ENCODE peak calls at places on chromosome 9, in four cellular contexts. Z, H, Y and L are unnamed samples.

GRCh38 chr9:121360975-121361374 is 9.1 kb downstream of the STOM start:
- DNase-seq in Z (peak; percentile 92), H (peak; percentile 90), Y (no peak), L (peak; percentile 23)

GRCh38 chr9:115591584-115591984 is 473.6 kb upstream of the TNC start:
- DNase-seq in H (peak; percentile 98), Z (peak; percentile 100), Y (no peak), L (peak; percentile 98)

GRCh38 chr9:15401266-15401665 is 21.4 kb upstream of the SNAPC3 start:
- DNase-seq in H (peak; percentile 49), Y (no peak), Z (peak; percentile 32), L (no peak)

GRCh38 chr9:136370687-136371530 is 2.6 kb downstream of the CARD9 start:
- DNase-seq in H (no peak), Z (peak; percentile 59), Y (no peak), L (no peak)

GRCh38 chr9:136273921-136274785 is 28.5 kb upstream of the QSOX2 start:
- DNase-seq in Z (no peak), H (no peak), Y (no peak), L (no peak)

GRCh38 chr9:98317134-98317857 is 61.8 kb upstream of the TBC1D2 start:
- DNase-seq in H (peak; percentile 55), Z (peak; percentile 86), Y (no peak), L (peak; percentile 45)

GRCh38 chr9:110303136-110303535 is 34.5 kb downstream of the TXNDC8 start:
- DNase-seq in H (no peak), Y (no peak), Z (peak; percentile 54), L (no peak)

GRCh38 chr9:16336833-16337232 is 533.6 kb downstream of the BNC2 start:
- DNase-seq in H (peak; percentile 31), Y (no peak), Z (no peak), L (no peak)

GRCh38 chr9:132768932-132769894 is 98.9 kb downstream of the GTF3C4 start:
- DNase-seq in Z (peak; percentile 25), H (peak; percentile 50), Y (peak; percentile 40), L (peak; percentile 75)

GRCh38 chr9:19992556-19992955 is 203.7 kb upstream of the SLC24A2 start:
- DNase-seq in H (peak; percentile 66), Z (peak; percentile 75), Y (no peak), L (peak; percentile 54)